ENCODE peak calls at places on chromosomes 4 and X, in ten cellular contexts. U is activated CD4-positive, alpha-beta T cell treated with anti-CD3 and anti-CD28 coated beads, Interleukin-2, amount 10 ng/mL, durations not matched to agents 7 days and 5 days; W is uterus; R is AG04450; D is T-helper 1 cell; V is NCI-H1436; Q is EH; H is HFF-Myc; C is stromal cell of bone marrow; N is WERI-Rb-1. I is an unnamed sample.

GRCh38 chr4:66574145-66574978 is 904.1 kb upstream of the EPHA5 start:
- DNase-seq in V (no peak), D (no peak), C (no peak), R (no peak), H (no peak), Q (peak), W (no peak), U (no peak), N (no peak), I (no peak)

GRCh38 chrX:71532078-71532752 is 689 bp upstream of the OGT start:
- DNase-seq in W (no peak), H (no peak), V (no peak), U (peak), D (peak), N (no peak), R (no peak), C (no peak), Q (peak), I (peak)

GRCh38 chr4:33073811-33074210 is 2353.6 kb downstream of the PCDH7 start:
- DNase-seq in Q (peak), R (peak), N (no peak), V (no peak), D (no peak), C (no peak), U (no peak), W (no peak), H (no peak), I (no peak)

GRCh38 chr4:99945718-99946345 is 586 bp downstream of the DNAJB14 start:
- DNase-seq in N (no peak), V (no peak), Q (peak), H (no peak), U (peak), R (no peak), W (no peak), C (no peak), D (no peak), I (peak)

GRCh38 chr4:139655116-139655515 is 10.5 kb upstream of the MGST2 start:
- DNase-seq in R (no peak), U (peak), Q (peak), N (peak), H (no peak), V (peak), C (no peak), D (no peak), W (no peak), I (peak)

GRCh38 chr4:145679520-145679919 is 426 bp upstream of the C4orf51 start:
- DNase-seq in U (no peak), C (peak), D (no peak), V (peak), W (no peak), N (peak), R (peak), H (peak), Q (peak), I (peak)

GRCh38 chrX:108348525-108348924 is 89.7 kb downstream of the COL4A6 start:
- DNase-seq in U (no peak), N (no peak), R (no peak), Q (no peak), D (no peak), W (no peak), H (no peak), C (no peak), V (no peak), I (peak)

GRCh38 chr4:169271692-169272007 is 894 bp upstream of the SH3RF1 start:
- DNase-seq in D (no peak), Q (no peak), C (no peak), H (no peak), N (no peak), W (no peak), V (no peak), R (no peak), U (no peak), I (no peak)

GRCh38 chr4:98828801-98829200 is 100.1 kb downstream of the EIF4E start:
- DNase-seq in W (no peak), C (no peak), V (no peak), U (peak), D (peak), H (no peak), N (peak), Q (peak), R (no peak), I (no peak)

GRCh38 chr4:4655901-4656300 is 114.1 kb upstream of the STX18 start:
- DNase-seq in R (no peak), N (no peak), Q (peak), C (no peak), U (no peak), D (no peak), H (no peak), W (no peak), V (no peak), I (no peak)

GRCh38 chr4:52658671-52659015 is 458 bp downstream of the USP46 start:
- DNase-seq in V (no peak), H (no peak), W (peak), C (no peak), N (no peak), D (no peak), Q (no peak), R (no peak), U (no peak), I (peak)